ENCODE peak calls at places on chromosomes 6 and 20, in five cellular contexts. H is cardiac muscle cell, F is A549, G is tibial artery, Y is neural crest cell. I is an unnamed sample.
A peak's percentile ranks its signal among the peaks of the same experiment; 100 is the strongest.

GRCh38 chr6:108068618-108069017 is 5.9 kb downstream of the OSTM1 start:
- DNase-seq in H (no peak), F (no peak), G (no peak), Y (no peak), I (no peak)

GRCh38 chr6:166625356-166625755 is 1.7 kb downstream of the RPS6KA2 start:
- DNase-seq in H (peak; percentile 87), F (no peak), G (no peak), Y (no peak), I (no peak)

GRCh38 chr6:142819603-142820335 is 125.2 kb downstream of the HIVEP2 start:
- DNase-seq in H (peak; percentile 44), F (no peak), G (no peak), Y (no peak), I (no peak)

GRCh38 chr6:106630366-106630765 is 988 bp downstream of the QRSL1 start:
- DNase-seq in H (peak; percentile 2), F (no peak), G (no peak), Y (no peak), I (no peak)

GRCh38 chr6:125835221-125835744 is 44.5 kb downstream of the NCOA7 start:
- DNase-seq in H (peak; percentile 95), F (no peak), G (no peak), Y (no peak), I (peak; percentile 47)

GRCh38 chr6:30096829-30097228 is 16.1 kb downstream of the TRIM31 start:
- DNase-seq in H (no peak), F (no peak), G (no peak), Y (no peak), I (no peak)

GRCh38 chr6:3293271-3294155 is 34.8 kb downstream of the PSMG4 start:
- DNase-seq in H (no peak), F (no peak), G (peak; percentile 9), Y (no peak), I (no peak)

GRCh38 chr6:109389650-109390274 is 7.5 kb upstream of the CD164 start:
- DNase-seq in H (peak; percentile 53), F (no peak), G (no peak), Y (no peak), I (no peak)

GRCh38 chr6:121285041-121285440 is 49.2 kb downstream of the TBC1D32 start:
- DNase-seq in H (peak; percentile 74), F (no peak), G (no peak), Y (no peak), I (no peak)

GRCh38 chr20:4170621-4171537 is 155.5 kb upstream of the RNF24 start:
- DNase-seq in H (peak; percentile 71), F (no peak), G (no peak), Y (no peak), I (no peak)

GRCh38 chr6:28081486-28081751 is 1.1 kb downstream of the ZNF165 start:
- DNase-seq in H (no peak), F (no peak), G (no peak), Y (no peak), I (no peak)

GRCh38 chr20:16350465-16350864 is 222.8 kb downstream of the KIF16B start:
- DNase-seq in H (peak; percentile 11), F (peak; percentile 13), G (no peak), Y (no peak), I (peak; percentile 64)

GRCh38 chr20:4665591-4665990 is 56.1 kb upstream of the PRND start:
- DNase-seq in H (no peak), F (no peak), G (no peak), Y (no peak), I (no peak)

GRCh38 chr6:151647871-151648639 is 154.2 kb downstream of the CCDC170 start:
- DNase-seq in H (peak; percentile 6), F (no peak), G (no peak), Y (peak; percentile 20), I (no peak)
- TF ChIP-seq CTCF in H (peak; percentile 16), F (peak; percentile 24), G (no peak), Y (peak; percentile 42), I (no peak)

GRCh38 chr6:112044856-112045255 is 9.0 kb upstream of the CCN6 start:
- DNase-seq in H (peak; percentile 85), F (no peak), G (no peak), Y (no peak), I (no peak)
- TF ChIP-seq CTCF in H (no peak), F (no peak), G (no peak), Y (no peak), I (no peak)

GRCh38 chr20:61417221-61417941 is 165.3 kb downstream of the CDH4 start:
- DNase-seq in H (no peak), F (no peak), G (no peak), Y (no peak), I (no peak)

GRCh38 chr20:61420781-61421180 is 168.7 kb downstream of the CDH4 start:
- DNase-seq in H (no peak), F (no peak), G (no peak), Y (no peak), I (no peak)

GRCh38 chr20:61419501-61419900 is 167.4 kb downstream of the CDH4 start:
- DNase-seq in H (no peak), F (no peak), G (no peak), Y (no peak), I (no peak)

GRCh38 chr20:61420056-61420455 is 168.0 kb downstream of the CDH4 start:
- DNase-seq in H (no peak), F (no peak), G (no peak), Y (no peak), I (no peak)

DNA sequence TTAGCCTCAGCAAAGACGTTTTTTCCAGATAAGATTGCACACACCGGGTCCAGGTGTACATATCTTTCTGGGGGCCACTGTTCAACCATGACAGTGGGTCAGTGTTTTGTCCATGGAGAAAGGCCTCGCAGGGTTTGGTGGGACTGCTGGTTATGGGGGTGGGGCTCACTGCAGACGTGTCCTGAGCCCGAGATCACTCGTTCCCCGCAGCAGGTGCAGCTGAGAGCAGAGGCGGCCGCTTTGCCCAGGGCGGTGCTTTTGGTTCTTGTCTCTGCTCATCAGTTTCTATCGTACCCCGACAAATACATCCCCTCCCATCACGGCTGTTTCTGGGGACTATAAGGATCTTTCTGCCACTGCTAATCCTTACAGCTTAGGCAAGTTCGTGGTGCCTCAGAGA is 166.9 kb downstream of the CDH4 start:
- DNase-seq in H (no peak), F (no peak), G (no peak), Y (no peak), I (no peak)
- TF ChIP-seq CTCF in H (no peak), F (no peak), G (no peak), Y (no peak), I (no peak)

GRCh38 chr6:163571730-163572129 is 157.2 kb downstream of the QKI start:
- DNase-seq in H (no peak), F (no peak), G (no peak), Y (no peak), I (no peak)
- TF ChIP-seq CTCF in H (no peak), F (no peak), G (no peak), Y (no peak), I (no peak)

GRCh38 chr20:43404880-43405279 is 52.8 kb upstream of the SRSF6 start:
- DNase-seq in H (peak; percentile 27), F (peak; percentile 25), G (no peak), Y (no peak), I (no peak)
- TF ChIP-seq CTCF in H (peak; percentile 55), F (no peak), G (no peak), Y (no peak), I (no peak)

DNA sequence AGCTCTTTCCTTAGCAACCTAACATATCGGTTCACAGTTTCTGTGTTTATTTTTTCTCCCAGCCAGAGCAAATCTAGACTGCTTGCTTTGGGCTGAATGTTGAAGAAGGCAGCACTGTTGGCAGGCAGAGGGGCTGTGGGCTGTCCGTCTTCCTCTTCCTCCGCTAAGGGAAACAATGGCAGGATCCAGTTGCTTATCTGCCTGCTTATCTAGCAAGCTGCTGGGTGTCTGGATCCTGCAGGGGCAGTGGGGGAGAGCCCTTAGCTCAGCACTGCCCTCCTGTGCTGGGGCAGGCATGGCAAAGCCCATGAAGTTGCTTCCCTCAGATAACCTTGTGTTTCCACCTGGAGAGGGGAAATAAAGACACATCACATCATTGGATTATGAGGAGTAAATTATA is 92.7 kb upstream of the CD93 start:
- DNase-seq in H (peak; percentile 43), F (no peak), G (no peak), Y (no peak), I (no peak)
- TF ChIP-seq CTCF in H (peak; percentile 12), F (no peak), G (no peak), Y (no peak), I (peak; percentile 77)

GRCh38 chr20:295804-296203 is 1.6 kb upstream of the ZCCHC3 start:
- DNase-seq in H (no peak), F (no peak), G (no peak), Y (no peak), I (no peak)

GRCh38 chr20:294602-295001 is 2.8 kb upstream of the ZCCHC3 start:
- DNase-seq in H (no peak), F (no peak), G (no peak), Y (no peak), I (no peak)

GRCh38 chr20:298755-299391 is 1.5 kb downstream of the ZCCHC3 start:
- DNase-seq in H (no peak), F (no peak), G (no peak), Y (no peak), I (no peak)

GRCh38 chr20:297925-298754 is 770 bp downstream of the ZCCHC3 start:
- DNase-seq in H (peak; percentile 77), F (peak; percentile 59), G (peak; percentile 84), Y (peak; percentile 23), I (peak; percentile 62)

GRCh38 chr20:297098-297924 is at the start of gene ZCCHC3:
- DNase-seq in H (peak; percentile 99), F (peak; percentile 94), G (peak; percentile 95), Y (peak; percentile 71), I (peak; percentile 92)
- TF ChIP-seq CTCF in H (peak; percentile 17), F (peak; percentile 31), G (peak; percentile 21), Y (peak; percentile 19), I (peak; percentile 21)

DNA sequence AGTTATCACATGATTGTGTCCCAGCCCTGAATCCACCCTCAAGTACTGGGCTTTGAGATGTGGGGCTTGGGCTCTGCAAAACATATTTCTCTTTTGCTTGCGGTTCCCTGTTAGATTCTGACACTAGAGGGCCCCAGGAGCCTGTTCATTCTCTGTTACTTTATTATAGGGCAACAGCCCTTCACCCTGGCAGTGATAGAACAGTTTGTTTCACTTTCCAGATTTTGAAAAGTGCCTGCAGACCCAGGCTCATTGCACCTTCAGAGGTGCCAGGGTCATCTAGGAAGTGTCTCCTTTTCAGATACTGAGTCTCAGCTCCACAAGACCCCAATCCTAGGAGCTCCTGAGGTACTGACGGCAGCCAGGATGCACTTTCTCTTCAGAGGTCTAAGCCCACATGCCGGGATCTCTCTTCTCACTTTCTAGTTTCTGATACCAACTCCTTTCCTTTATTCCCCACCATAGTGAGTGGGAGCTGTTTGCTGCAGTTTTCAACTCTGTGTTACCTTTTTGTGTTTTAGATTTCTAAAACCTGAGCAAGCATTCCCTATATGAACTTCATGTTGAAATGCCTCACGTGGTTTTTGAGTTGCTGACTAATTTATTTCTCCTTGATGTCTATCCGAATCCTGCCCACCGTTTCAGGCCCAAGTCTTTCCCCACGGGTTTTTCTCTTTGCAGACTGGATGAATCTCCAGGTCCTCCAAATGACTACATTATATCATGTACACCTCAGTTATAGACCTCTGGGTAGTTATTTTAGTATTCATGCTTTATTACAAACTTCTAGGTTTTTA is 10.9 kb downstream of the ABT1 start:
- DNase-seq in H (peak; percentile 74), F (peak; percentile 44), G (no peak), Y (peak; percentile 46), I (no peak)
- TF ChIP-seq CTCF in H (peak; percentile 82), F (peak; percentile 63), G (peak; percentile 34), Y (peak; percentile 82), I (peak; percentile 58)

I was measured in psoas muscle.